ENCODE peak calls at places on chromosomes 5 and 9, in ten cellular contexts. B, C, Y, K, E, U, R, V, D and F are unnamed samples.

GRCh38 chr5:120139039-120139438 is 325.1 kb upstream of the PRR16 start:
- DNase-seq in B (no peak), C (peak; percentile 83), Y (no peak), K (peak; percentile 29), E (no peak), U (no peak), R (no peak), V (peak; percentile 56), D (no peak), F (peak; percentile 96)

GRCh38 chr5:76972670-76973069 is 19.8 kb downstream of the CRHBP start:
- DNase-seq in B (no peak), C (no peak), Y (no peak), K (no peak), E (no peak), U (no peak), R (no peak), V (no peak), D (no peak), F (no peak)

GRCh38 chr9:127844821-127845359 is 9.6 kb downstream of the ENG start:
- DNase-seq in B (no peak), C (no peak), Y (no peak), K (no peak), E (no peak), U (no peak), R (no peak), V (no peak), D (no peak), F (no peak)

GRCh38 chr9:133931059-133931458 is 61.1 kb downstream of the VAV2 start:
- DNase-seq in B (no peak), C (no peak), Y (no peak), K (no peak), E (no peak), U (no peak), R (no peak), V (no peak), D (no peak), F (no peak)

GRCh38 chr5:67795781-67796477 is 419.6 kb upstream of the PIK3R1 start:
- DNase-seq in B (no peak), C (no peak), Y (no peak), K (no peak), E (no peak), U (no peak), R (no peak), V (no peak), D (no peak), F (peak; percentile 26)

GRCh38 chr5:1763548-1763911 is 36.1 kb downstream of the MRPL36 start:
- DNase-seq in B (peak; percentile 7), C (peak; percentile 28), Y (peak; percentile 25), K (peak; percentile 14), E (peak; percentile 12), U (peak; percentile 32), R (no peak), V (peak; percentile 45), D (no peak), F (peak; percentile 72)

GRCh38 chr9:87093777-87094176 is 146.5 kb upstream of the GAS1 start:
- DNase-seq in B (no peak), C (no peak), Y (no peak), K (no peak), E (no peak), U (no peak), R (no peak), V (no peak), D (no peak), F (no peak)

GRCh38 chr5:107736608-107737007 is 65.9 kb upstream of the EFNA5 start:
- DNase-seq in B (no peak), C (peak; percentile 38), Y (no peak), K (no peak), E (no peak), U (no peak), R (no peak), V (no peak), D (no peak), F (peak; percentile 53)

GRCh38 chr5:21236896-21237830 is 1249.2 kb upstream of the CDH18 start:
- DNase-seq in B (peak; percentile 45), C (no peak), Y (no peak), K (no peak), E (no peak), U (no peak), R (no peak), V (no peak), D (peak; percentile 33), F (peak; percentile 78)

GRCh38 chr5:10596310-10596703 is 32.4 kb downstream of the ANKRD33B start:
- DNase-seq in B (no peak), C (no peak), Y (no peak), K (no peak), E (no peak), U (no peak), R (no peak), V (no peak), D (no peak), F (no peak)